ENCODE peak calls at places on chromosomes 13 and 19, in four cellular contexts. One of them, this sample, is unnamed.
A peak's percentile ranks its signal among the peaks of the same experiment; 100 is the strongest.

GRCh38 chr19:48391100-48392005 is at the start of gene KDELR1:
- DNase-seq in H1: peak; percentile 97
- DNase-seq in cardiac muscle cell: peak; percentile 78
- DNase-seq in lower lobe of right lung: peak; percentile 76
- DNase-seq in this sample: no peak

GRCh38 chr13:83622422-83622784 is 259.9 kb downstream of the SLITRK1 start:
- DNase-seq in H1: no peak
- DNase-seq in cardiac muscle cell: peak; percentile 3
- DNase-seq in lower lobe of right lung: no peak
- DNase-seq in this sample: no peak

GRCh38 chr19:8922591-8922990 is 87.6 kb downstream of the MUC16 start:
- DNase-seq in H1: no peak
- DNase-seq in cardiac muscle cell: no peak
- DNase-seq in lower lobe of right lung: no peak
- DNase-seq in this sample: no peak

GRCh38 chr13:39855236-39855635 is 199.8 kb downstream of the COG6 start:
- DNase-seq in H1: no peak
- DNase-seq in cardiac muscle cell: peak; percentile 18
- DNase-seq in lower lobe of right lung: no peak
- DNase-seq in this sample: no peak

GRCh38 chr19:56403261-56403660 is 871 bp upstream of the ZNF583 start:
- DNase-seq in H1: no peak
- DNase-seq in cardiac muscle cell: peak; percentile 9
- DNase-seq in lower lobe of right lung: no peak
- DNase-seq in this sample: no peak

GRCh38 chr19:11405846-11406643 is 13.1 kb downstream of the RGL3 start:
- DNase-seq in H1: peak; percentile 87
- DNase-seq in cardiac muscle cell: peak; percentile 62
- DNase-seq in lower lobe of right lung: no peak
- DNase-seq in this sample: no peak

GRCh38 chr19:47613165-47614146 is 4.5 kb downstream of the BICRA start:
- DNase-seq in H1: peak; percentile 71
- DNase-seq in cardiac muscle cell: peak; percentile 77
- DNase-seq in lower lobe of right lung: no peak
- DNase-seq in this sample: no peak

GRCh38 chr19:45331411-45331810 is 8.7 kb upstream of the CKM start:
- DNase-seq in H1: no peak
- DNase-seq in cardiac muscle cell: no peak
- DNase-seq in lower lobe of right lung: no peak
- DNase-seq in this sample: no peak

DNA sequence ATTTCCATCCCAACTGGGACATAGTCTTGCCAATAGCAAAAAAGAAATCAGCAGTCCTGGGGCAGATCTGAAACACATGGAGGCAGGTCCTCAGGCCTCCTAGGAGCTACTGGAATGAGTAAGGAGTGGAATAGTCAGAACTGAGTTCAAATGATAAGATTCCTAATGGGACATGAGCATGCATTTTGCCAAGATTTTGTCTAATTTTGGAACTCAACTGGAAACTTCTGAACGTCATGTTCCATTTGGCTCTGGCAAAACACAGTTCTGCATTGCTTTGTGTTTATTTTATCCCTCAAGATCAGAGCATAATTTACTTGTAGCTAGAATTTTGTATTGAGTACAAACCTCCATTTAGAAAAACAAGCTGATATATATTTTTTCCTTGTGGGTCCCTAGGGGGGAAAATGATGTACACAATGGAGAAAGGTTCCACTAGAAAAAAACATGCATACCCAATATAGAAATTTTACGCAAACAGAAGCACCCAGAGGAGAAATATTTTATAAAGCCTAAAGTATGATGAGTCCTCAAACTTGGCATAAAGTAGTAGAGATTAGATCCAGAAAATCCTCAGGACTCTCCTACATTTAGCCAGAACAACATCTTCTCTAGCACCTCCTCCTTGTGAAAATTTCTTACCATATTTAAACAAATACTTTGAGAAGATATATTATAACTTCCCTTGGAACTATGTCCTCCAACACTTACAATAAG is 149.0 kb upstream of the SERP2 start:
- DNase-seq in H1: no peak
- DNase-seq in cardiac muscle cell: peak; percentile 55
- DNase-seq in lower lobe of right lung: no peak
- DNase-seq in this sample: no peak
- H3K27ac ChIP-seq in H1: no peak overlapping the region
- H3K27ac ChIP-seq in cardiac muscle cell: no peak overlapping the region
- H3K27ac ChIP-seq in lower lobe of right lung: peak overlapping the region; percentile 70
- H3K27ac ChIP-seq in this sample: no peak overlapping the region

GRCh38 chr13:99227331-99227900 is 26.8 kb downstream of the UBAC2 start:
- DNase-seq in H1: no peak
- DNase-seq in cardiac muscle cell: no peak
- DNase-seq in lower lobe of right lung: no peak
- DNase-seq in this sample: no peak

GRCh38 chr13:99230991-99231390 is 27.2 kb downstream of the GPR18 start:
- DNase-seq in H1: no peak
- DNase-seq in cardiac muscle cell: no peak
- DNase-seq in lower lobe of right lung: no peak
- DNase-seq in this sample: no peak

GRCh38 chr13:99226493-99226892 is 25.8 kb downstream of the UBAC2 start:
- DNase-seq in H1: no peak
- DNase-seq in cardiac muscle cell: no peak
- DNase-seq in lower lobe of right lung: no peak
- DNase-seq in this sample: no peak

GRCh38 chr13:99227909-99228688 is 27.4 kb downstream of the UBAC2 start:
- DNase-seq in H1: no peak
- DNase-seq in cardiac muscle cell: no peak
- DNase-seq in lower lobe of right lung: no peak
- DNase-seq in this sample: no peak

DNA sequence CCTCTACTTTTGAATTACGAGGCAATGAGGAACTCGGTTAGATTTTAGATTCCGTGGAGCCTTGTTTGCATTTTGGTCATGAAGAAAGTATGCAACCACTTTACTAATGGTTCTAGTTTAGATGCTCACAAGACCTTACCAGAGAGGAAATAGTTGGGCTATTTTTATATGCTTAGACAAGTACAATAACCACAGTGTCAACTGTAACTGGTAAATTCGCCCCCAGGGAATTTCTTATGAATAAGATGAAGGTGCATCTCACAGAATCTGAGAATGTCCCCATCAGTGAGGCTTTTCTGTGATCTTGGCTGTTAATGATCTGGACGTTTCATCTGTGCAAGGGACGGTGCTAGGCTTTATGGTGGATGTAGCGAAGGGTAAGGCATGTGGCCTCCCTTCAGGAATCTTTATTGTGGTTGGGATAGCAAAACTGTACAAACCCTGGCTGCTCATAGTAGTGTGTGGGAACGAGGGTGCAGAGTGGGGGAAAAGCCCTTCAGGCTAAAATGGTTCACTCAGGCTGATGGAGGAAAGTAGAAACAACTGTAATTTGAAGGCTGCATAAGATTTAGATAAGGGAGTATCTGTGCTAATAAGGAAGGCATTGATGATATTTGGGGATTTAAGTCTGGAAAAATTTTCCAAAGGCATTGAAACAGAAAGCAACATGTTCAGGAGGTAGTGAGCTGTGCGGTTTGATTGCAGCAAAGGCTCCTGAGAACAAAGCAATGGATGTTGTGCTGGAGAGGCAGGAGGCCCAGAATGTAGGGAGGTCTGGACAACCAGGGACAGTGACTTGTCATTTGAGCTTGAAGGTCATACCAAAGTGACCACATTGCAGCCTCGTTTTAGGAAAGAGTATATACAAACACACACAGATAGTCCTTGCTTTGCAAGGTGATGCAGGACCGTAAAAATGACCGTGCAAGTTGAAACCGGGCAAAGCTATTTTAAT is 28.4 kb downstream of the UBAC2 start:
- DNase-seq in H1: no peak
- DNase-seq in cardiac muscle cell: no peak
- DNase-seq in lower lobe of right lung: no peak
- DNase-seq in this sample: no peak
- H3K4me3 ChIP-seq in H1: no peak overlapping the region
- H3K4me3 ChIP-seq in cardiac muscle cell: no peak overlapping the region
- H3K4me3 ChIP-seq in lower lobe of right lung: no peak overlapping the region
- H3K4me3 ChIP-seq in this sample: no peak overlapping the region

DNA sequence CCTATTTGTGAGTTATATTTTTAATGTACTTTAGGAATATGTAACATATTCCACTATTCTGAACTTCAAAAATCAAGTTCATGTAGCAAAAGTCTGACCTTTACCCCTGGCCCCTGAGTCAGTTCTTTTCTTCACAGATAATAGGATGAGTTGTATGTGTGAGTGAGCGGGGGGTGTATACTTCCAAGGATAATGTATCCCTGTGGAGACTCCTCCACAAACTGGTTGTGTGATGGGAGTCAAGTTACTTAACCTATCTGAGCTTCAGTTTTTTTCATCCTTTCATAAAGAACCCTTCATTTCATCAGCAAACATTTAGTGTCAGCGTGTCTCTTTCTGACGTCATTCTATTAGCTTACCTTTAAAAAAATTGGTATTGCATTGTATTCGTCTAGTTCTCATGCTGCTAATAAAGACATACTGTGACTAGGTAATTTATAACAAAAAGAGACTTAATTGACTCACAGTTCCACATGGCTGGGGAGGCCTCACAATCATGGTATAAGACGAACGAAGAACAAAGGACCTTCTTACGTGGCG is 288.1 kb upstream of the GPC6 start:
- DNase-seq in H1: no peak
- DNase-seq in cardiac muscle cell: no peak
- DNase-seq in lower lobe of right lung: no peak
- DNase-seq in this sample: no peak
- H3K4me1 ChIP-seq in H1: no peaks in the 10 kb centered on the region
- H3K4me1 ChIP-seq in cardiac muscle cell: no peaks in the 10 kb centered on the region
- H3K4me1 ChIP-seq in lower lobe of right lung: no peaks in the 10 kb centered on the region
- H3K4me1 ChIP-seq in this sample: no peaks in the 10 kb centered on the region

GRCh38 chr13:27005976-27006518 is 165.6 kb downstream of the USP12 start:
- DNase-seq in H1: no peak
- DNase-seq in cardiac muscle cell: no peak
- DNase-seq in lower lobe of right lung: no peak
- DNase-seq in this sample: no peak

GRCh38 chr13:27008733-27009132 is 162.9 kb downstream of the USP12 start:
- DNase-seq in H1: no peak
- DNase-seq in cardiac muscle cell: no peak
- DNase-seq in lower lobe of right lung: no peak
- DNase-seq in this sample: no peak

GRCh38 chr13:27006519-27007161 is 165.0 kb downstream of the USP12 start:
- DNase-seq in H1: peak; percentile 68
- DNase-seq in cardiac muscle cell: peak; percentile 46
- DNase-seq in lower lobe of right lung: peak; percentile 67
- DNase-seq in this sample: no peak

GRCh38 chr13:27005556-27005955 is 166.1 kb downstream of the USP12 start:
- DNase-seq in H1: no peak
- DNase-seq in cardiac muscle cell: peak; percentile 52
- DNase-seq in lower lobe of right lung: no peak
- DNase-seq in this sample: no peak

GRCh38 chr13:27007166-27007565 is 164.4 kb downstream of the USP12 start:
- DNase-seq in H1: no peak
- DNase-seq in cardiac muscle cell: no peak
- DNase-seq in lower lobe of right lung: no peak
- DNase-seq in this sample: no peak
- H3K27ac ChIP-seq in H1: no peak overlapping the region
- H3K27ac ChIP-seq in cardiac muscle cell: no peak overlapping the region
- H3K27ac ChIP-seq in lower lobe of right lung: no peak overlapping the region
- H3K27ac ChIP-seq in this sample: no peak overlapping the region

This sample was measured in iPS DF 6.9.